ENCODE peak calls at places on chromosome 4, in eight cellular contexts. One of them, this sample, is unnamed.

GRCh38 chr4:7658297-7659204 is 223.8 kb upstream of the PSAPL1 start:
- DNase-seq in T-helper 1 cell: no peak
- DNase-seq in esophagus squamous epithelium: no peak
- DNase-seq in omental fat pad: no peak
- DNase-seq in activated CD4-positive, CD25-positive, alpha-beta regulatory T cell: no peak
- DNase-seq in GM13977: no peak
- DNase-seq in BJ: no peak
- DNase-seq in ACHN: no peak
- DNase-seq in this sample: no peak

GRCh38 chr4:39970559-39971270 is 7.0 kb downstream of the PDS5A start:
- DNase-seq in GM13977: no peak
- DNase-seq in activated CD4-positive, CD25-positive, alpha-beta regulatory T cell: no peak
- DNase-seq in T-helper 1 cell: no peak
- DNase-seq in omental fat pad: no peak
- DNase-seq in BJ: no peak
- DNase-seq in esophagus squamous epithelium: no peak
- DNase-seq in ACHN: peak
- DNase-seq in this sample: no peak

GRCh38 chr4:84966382-84967291 is at the start of gene WDFY3:
- DNase-seq in omental fat pad: peak
- DNase-seq in BJ: peak
- DNase-seq in T-helper 1 cell: no peak
- DNase-seq in GM13977: peak
- DNase-seq in activated CD4-positive, CD25-positive, alpha-beta regulatory T cell: no peak
- DNase-seq in ACHN: peak
- DNase-seq in esophagus squamous epithelium: peak
- DNase-seq in this sample: peak

GRCh38 chr4:88803600-88804096 is 106.0 kb upstream of the NAP1L5 start:
- DNase-seq in activated CD4-positive, CD25-positive, alpha-beta regulatory T cell: no peak
- DNase-seq in BJ: peak
- DNase-seq in esophagus squamous epithelium: no peak
- DNase-seq in T-helper 1 cell: no peak
- DNase-seq in ACHN: no peak
- DNase-seq in omental fat pad: no peak
- DNase-seq in GM13977: peak
- DNase-seq in this sample: no peak

GRCh38 chr4:153142700-153143438 is 61.4 kb upstream of the TRIM2 start:
- DNase-seq in ACHN: peak
- DNase-seq in BJ: no peak
- DNase-seq in GM13977: peak
- DNase-seq in esophagus squamous epithelium: no peak
- DNase-seq in activated CD4-positive, CD25-positive, alpha-beta regulatory T cell: peak
- DNase-seq in T-helper 1 cell: peak
- DNase-seq in omental fat pad: peak
- DNase-seq in this sample: peak

GRCh38 chr4:142446965-142447474 is 399.1 kb downstream of the INPP4B start:
- DNase-seq in T-helper 1 cell: no peak
- DNase-seq in esophagus squamous epithelium: no peak
- DNase-seq in BJ: no peak
- DNase-seq in ACHN: no peak
- DNase-seq in GM13977: no peak
- DNase-seq in activated CD4-positive, CD25-positive, alpha-beta regulatory T cell: no peak
- DNase-seq in omental fat pad: no peak
- DNase-seq in this sample: no peak

GRCh38 chr4:36508390-36508789 is 227.0 kb downstream of the DTHD1 start:
- DNase-seq in activated CD4-positive, CD25-positive, alpha-beta regulatory T cell: no peak
- DNase-seq in omental fat pad: no peak
- DNase-seq in ACHN: no peak
- DNase-seq in T-helper 1 cell: no peak
- DNase-seq in BJ: no peak
- DNase-seq in GM13977: no peak
- DNase-seq in esophagus squamous epithelium: no peak
- DNase-seq in this sample: no peak

GRCh38 chr4:106247600-106247999 is 68.4 kb downstream of the TBCK start:
- DNase-seq in omental fat pad: no peak
- DNase-seq in BJ: no peak
- DNase-seq in GM13977: no peak
- DNase-seq in esophagus squamous epithelium: no peak
- DNase-seq in T-helper 1 cell: no peak
- DNase-seq in activated CD4-positive, CD25-positive, alpha-beta regulatory T cell: no peak
- DNase-seq in ACHN: no peak
- DNase-seq in this sample: no peak

GRCh38 chr4:51895816-51896408 is 53.0 kb downstream of the DCUN1D4 start:
- DNase-seq in GM13977: peak
- DNase-seq in T-helper 1 cell: peak
- DNase-seq in omental fat pad: no peak
- DNase-seq in esophagus squamous epithelium: no peak
- DNase-seq in BJ: peak
- DNase-seq in ACHN: peak
- DNase-seq in activated CD4-positive, CD25-positive, alpha-beta regulatory T cell: peak
- DNase-seq in this sample: peak

GRCh38 chr4:104966349-104967033 is 180.2 kb upstream of the TET2 start:
- DNase-seq in esophagus squamous epithelium: no peak
- DNase-seq in BJ: no peak
- DNase-seq in ACHN: no peak
- DNase-seq in GM13977: peak
- DNase-seq in T-helper 1 cell: no peak
- DNase-seq in activated CD4-positive, CD25-positive, alpha-beta regulatory T cell: no peak
- DNase-seq in omental fat pad: no peak
- DNase-seq in this sample: no peak

GRCh38 chr4:112975567-112976355 is 73.7 kb upstream of the ANK2 start:
- DNase-seq in activated CD4-positive, CD25-positive, alpha-beta regulatory T cell: no peak
- DNase-seq in BJ: no peak
- DNase-seq in GM13977: no peak
- DNase-seq in T-helper 1 cell: no peak
- DNase-seq in esophagus squamous epithelium: no peak
- DNase-seq in ACHN: no peak
- DNase-seq in omental fat pad: no peak
- DNase-seq in this sample: no peak

GRCh38 chr4:113179996-113180395 is 130.5 kb downstream of the ANK2 start:
- DNase-seq in ACHN: no peak
- DNase-seq in T-helper 1 cell: no peak
- DNase-seq in activated CD4-positive, CD25-positive, alpha-beta regulatory T cell: no peak
- DNase-seq in esophagus squamous epithelium: no peak
- DNase-seq in omental fat pad: no peak
- DNase-seq in GM13977: no peak
- DNase-seq in BJ: no peak
- DNase-seq in this sample: no peak

GRCh38 chr4:155403886-155404285 is 27.1 kb upstream of the MAP9 start:
- DNase-seq in BJ: no peak
- DNase-seq in omental fat pad: no peak
- DNase-seq in GM13977: no peak
- DNase-seq in T-helper 1 cell: no peak
- DNase-seq in activated CD4-positive, CD25-positive, alpha-beta regulatory T cell: no peak
- DNase-seq in ACHN: peak
- DNase-seq in esophagus squamous epithelium: no peak
- DNase-seq in this sample: peak

GRCh38 chr4:185868983-185869938 is 57.3 kb upstream of the SORBS2 start:
- DNase-seq in esophagus squamous epithelium: no peak
- DNase-seq in ACHN: no peak
- DNase-seq in activated CD4-positive, CD25-positive, alpha-beta regulatory T cell: no peak
- DNase-seq in omental fat pad: no peak
- DNase-seq in BJ: no peak
- DNase-seq in T-helper 1 cell: no peak
- DNase-seq in GM13977: no peak
- DNase-seq in this sample: no peak

GRCh38 chr4:4735870-4736269 is 123.6 kb upstream of the MSX1 start:
- DNase-seq in activated CD4-positive, CD25-positive, alpha-beta regulatory T cell: no peak
- DNase-seq in GM13977: no peak
- DNase-seq in omental fat pad: no peak
- DNase-seq in esophagus squamous epithelium: no peak
- DNase-seq in T-helper 1 cell: no peak
- DNase-seq in BJ: no peak
- DNase-seq in ACHN: no peak
- DNase-seq in this sample: no peak

This sample was measured in COR-L47.